ENCODE peak calls at places on chromosomes 12 and 14, in seven cellular contexts. J is Right ventricle myocardium inferior; G is LoVo; B is HFF-Myc; F is fibroblast of mammary gland; W is activated T-helper 9 cell treated with anti-CD3 and anti-CD28 coated beads, Interleukin-2, amount 50 U/mL, for 16 hours; H is HTR-8/SVneo. U is an unnamed sample.

GRCh38 chr12:49034287-49034622 is 15.7 kb upstream of the PRKAG1 start:
- DNase-seq in W (no peak), J (no peak), F (no peak), B (no peak), H (no peak), G (no peak), U (no peak)

GRCh38 chr12:49847161-49847560 is 4.3 kb upstream of the BCDIN3D start:
- DNase-seq in G (no peak), J (no peak), W (no peak), H (no peak), B (no peak), F (no peak), U (no peak)

GRCh38 chr14:20501346-20501745 is 4.0 kb upstream of the RNASE10 start:
- DNase-seq in G (no peak), H (no peak), F (peak; percentile 83), B (no peak), J (no peak), W (no peak), U (no peak)

GRCh38 chr14:96297999-96298398 is 42.0 kb downstream of the BDKRB1 start:
- DNase-seq in F (no peak), B (no peak), H (no peak), G (no peak), W (no peak), J (no peak), U (no peak)

GRCh38 chr14:73829526-73830431 is 21.9 kb upstream of the PTGR2 start:
- DNase-seq in G (no peak), F (peak; percentile 90), J (no peak), B (no peak), H (peak; percentile 90), W (peak; percentile 10), U (peak; percentile 28)

GRCh38 chr12:95805864-95806669 is 15.5 kb upstream of the NTN4 start:
- DNase-seq in B (peak; percentile 76), J (no peak), G (peak; percentile 78), F (peak; percentile 100), W (no peak), H (peak; percentile 65), U (no peak)

GRCh38 chr14:103503296-103503695 is 19.3 kb downstream of the CKB start:
- DNase-seq in H (no peak), W (no peak), G (no peak), J (no peak), B (no peak), F (no peak), U (no peak)

GRCh38 chr12:56601503-56601902 is 28.6 kb downstream of the BAZ2A start:
- DNase-seq in G (no peak), J (no peak), W (no peak), H (no peak), B (no peak), F (no peak), U (no peak)

GRCh38 chr14:23432946-23433345 is 2.5 kb downstream of the MYH7 start:
- DNase-seq in B (no peak), H (no peak), G (no peak), F (no peak), W (no peak), J (no peak), U (no peak)

GRCh38 chr14:85607571-85608219 is 77.8 kb downstream of the FLRT2 start:
- DNase-seq in B (peak; percentile 33), G (no peak), J (no peak), H (no peak), W (no peak), F (peak; percentile 96), U (no peak)

GRCh38 chr12:29566441-29566840 is 69.0 kb upstream of the OVCH1 start:
- DNase-seq in B (no peak), H (no peak), J (no peak), G (no peak), W (no peak), F (no peak), U (no peak)

GRCh38 chr12:84034891-84035290 is 877.7 kb downstream of the SLC6A15 start:
- DNase-seq in F (no peak), H (no peak), J (no peak), G (no peak), W (no peak), B (no peak), U (no peak)

U was measured in stimulated activated effector memory CD8-positive, alpha-beta T cell treated with anti-CD3 and anti-CD28 coated beads, Interleukin-12 subunit alpha, Interleukin-12 subunit beta, amount 100 ng/mL, for 72 hours.